ENCODE peak calls at places on chromosome 11, in eight cellular contexts. One of them, this sample, is unnamed.

GRCh38 chr11:112455791-112456190 is 195.1 kb upstream of the PLET1 start:
- DNase-seq in suprapubic skin: no peak
- DNase-seq in transverse colon: no peak
- DNase-seq in right lobe of liver: no peak
- DNase-seq in breast epithelium: no peak
- DNase-seq in A549: no peak
- DNase-seq in stomach: no peak
- DNase-seq in heart left ventricle: no peak
- DNase-seq in this sample: no peak

GRCh38 chr11:26331911-26332571 is at the start of gene ANO3:
- DNase-seq in breast epithelium: no peak
- DNase-seq in stomach: peak; percentile 57
- DNase-seq in right lobe of liver: peak; percentile 63
- DNase-seq in A549: peak; percentile 74
- DNase-seq in heart left ventricle: peak; percentile 25
- DNase-seq in suprapubic skin: no peak
- DNase-seq in transverse colon: peak; percentile 24
- DNase-seq in this sample: peak; percentile 60

GRCh38 chr11:123653997-123654565 is 343 bp downstream of the SCN3B start:
- DNase-seq in transverse colon: peak; percentile 25
- DNase-seq in right lobe of liver: peak; percentile 31
- DNase-seq in breast epithelium: peak; percentile 24
- DNase-seq in heart left ventricle: peak; percentile 59
- DNase-seq in A549: peak; percentile 22
- DNase-seq in stomach: peak; percentile 32
- DNase-seq in suprapubic skin: no peak
- DNase-seq in this sample: peak; percentile 52

GRCh38 chr11:10561947-10562346 is 6.5 kb downstream of the LYVE1 start:
- DNase-seq in right lobe of liver: no peak
- DNase-seq in stomach: no peak
- DNase-seq in heart left ventricle: no peak
- DNase-seq in breast epithelium: no peak
- DNase-seq in suprapubic skin: no peak
- DNase-seq in transverse colon: no peak
- DNase-seq in A549: no peak
- DNase-seq in this sample: no peak

GRCh38 chr11:66002648-66003225 is 434 bp downstream of the BANF1 start:
- DNase-seq in heart left ventricle: no peak
- DNase-seq in stomach: peak; percentile 70
- DNase-seq in breast epithelium: peak; percentile 57
- DNase-seq in transverse colon: peak; percentile 68
- DNase-seq in suprapubic skin: no peak
- DNase-seq in A549: peak; percentile 52
- DNase-seq in right lobe of liver: peak; percentile 75
- DNase-seq in this sample: peak; percentile 81

GRCh38 chr11:45053736-45054446 is 92.5 kb upstream of the PRDM11 start:
- DNase-seq in right lobe of liver: no peak
- DNase-seq in stomach: no peak
- DNase-seq in transverse colon: no peak
- DNase-seq in heart left ventricle: no peak
- DNase-seq in A549: no peak
- DNase-seq in suprapubic skin: no peak
- DNase-seq in breast epithelium: no peak
- DNase-seq in this sample: no peak

GRCh38 chr11:94185387-94186084 is 56.9 kb downstream of the PANX1 start:
- DNase-seq in right lobe of liver: no peak
- DNase-seq in breast epithelium: no peak
- DNase-seq in stomach: no peak
- DNase-seq in heart left ventricle: no peak
- DNase-seq in A549: no peak
- DNase-seq in transverse colon: no peak
- DNase-seq in suprapubic skin: no peak
- DNase-seq in this sample: no peak

GRCh38 chr11:66768818-66769217 is 39.8 kb upstream of the SPTBN2 start:
- DNase-seq in transverse colon: no peak
- DNase-seq in breast epithelium: no peak
- DNase-seq in stomach: no peak
- DNase-seq in suprapubic skin: no peak
- DNase-seq in right lobe of liver: no peak
- DNase-seq in heart left ventricle: no peak
- DNase-seq in A549: no peak
- DNase-seq in this sample: no peak

GRCh38 chr11:113994077-113994954 is 19.4 kb downstream of the HTR3A start:
- DNase-seq in transverse colon: no peak
- DNase-seq in breast epithelium: no peak
- DNase-seq in suprapubic skin: no peak
- DNase-seq in right lobe of liver: no peak
- DNase-seq in heart left ventricle: no peak
- DNase-seq in A549: no peak
- DNase-seq in stomach: peak; percentile 36
- DNase-seq in this sample: peak; percentile 27

GRCh38 chr11:116366980-116367640 is 405.7 kb downstream of the BUD13 start:
- DNase-seq in stomach: no peak
- DNase-seq in suprapubic skin: no peak
- DNase-seq in A549: peak; percentile 6
- DNase-seq in right lobe of liver: no peak
- DNase-seq in breast epithelium: no peak
- DNase-seq in transverse colon: no peak
- DNase-seq in heart left ventricle: no peak
- DNase-seq in this sample: no peak

GRCh38 chr11:123073343-123074057 is 11.6 kb upstream of the HSPA8 start:
- DNase-seq in stomach: no peak
- DNase-seq in breast epithelium: no peak
- DNase-seq in suprapubic skin: no peak
- DNase-seq in heart left ventricle: no peak
- DNase-seq in right lobe of liver: no peak
- DNase-seq in transverse colon: no peak
- DNase-seq in A549: no peak
- DNase-seq in this sample: no peak

GRCh38 chr11:2393111-2393868 is 7.3 kb upstream of the TSSC4 start:
- DNase-seq in A549: no peak
- DNase-seq in heart left ventricle: no peak
- DNase-seq in suprapubic skin: no peak
- DNase-seq in breast epithelium: no peak
- DNase-seq in transverse colon: no peak
- DNase-seq in right lobe of liver: no peak
- DNase-seq in stomach: no peak
- DNase-seq in this sample: no peak

GRCh38 chr11:116925050-116925449 is 87.6 kb upstream of the APOA1 start:
- DNase-seq in suprapubic skin: no peak
- DNase-seq in heart left ventricle: no peak
- DNase-seq in stomach: no peak
- DNase-seq in A549: no peak
- DNase-seq in breast epithelium: no peak
- DNase-seq in transverse colon: peak; percentile 45
- DNase-seq in right lobe of liver: no peak
- DNase-seq in this sample: no peak

GRCh38 chr11:34978236-34979191 is 62.1 kb downstream of the PDHX start:
- DNase-seq in stomach: no peak
- DNase-seq in breast epithelium: no peak
- DNase-seq in heart left ventricle: no peak
- DNase-seq in A549: no peak
- DNase-seq in right lobe of liver: no peak
- DNase-seq in suprapubic skin: no peak
- DNase-seq in transverse colon: no peak
- DNase-seq in this sample: no peak

GRCh38 chr11:106990322-106990721 is 28.0 kb downstream of the GUCY1A2 start:
- DNase-seq in suprapubic skin: no peak
- DNase-seq in heart left ventricle: peak; percentile 53
- DNase-seq in right lobe of liver: no peak
- DNase-seq in transverse colon: no peak
- DNase-seq in A549: no peak
- DNase-seq in stomach: no peak
- DNase-seq in breast epithelium: no peak
- DNase-seq in this sample: no peak

GRCh38 chr11:119935341-119935925 is 202.5 kb downstream of the TRIM29 start:
- DNase-seq in heart left ventricle: no peak
- DNase-seq in stomach: no peak
- DNase-seq in right lobe of liver: no peak
- DNase-seq in suprapubic skin: no peak
- DNase-seq in A549: no peak
- DNase-seq in breast epithelium: no peak
- DNase-seq in transverse colon: no peak
- DNase-seq in this sample: no peak

GRCh38 chr11:114316980-114317675 is 20.9 kb downstream of the NNMT start:
- DNase-seq in breast epithelium: no peak
- DNase-seq in transverse colon: no peak
- DNase-seq in suprapubic skin: no peak
- DNase-seq in right lobe of liver: no peak
- DNase-seq in A549: no peak
- DNase-seq in heart left ventricle: no peak
- DNase-seq in stomach: no peak
- DNase-seq in this sample: no peak

GRCh38 chr11:27722117-27722844 is 22.0 kb upstream of the BDNF start:
- DNase-seq in A549: no peak
- DNase-seq in stomach: no peak
- DNase-seq in suprapubic skin: no peak
- DNase-seq in right lobe of liver: no peak
- DNase-seq in transverse colon: peak; percentile 7
- DNase-seq in heart left ventricle: no peak
- DNase-seq in breast epithelium: no peak
- DNase-seq in this sample: no peak

GRCh38 chr11:46666982-46667590 is 33.3 kb downstream of the ARHGAP1 start:
- DNase-seq in breast epithelium: no peak
- DNase-seq in transverse colon: no peak
- DNase-seq in suprapubic skin: peak; percentile 38
- DNase-seq in A549: no peak
- DNase-seq in heart left ventricle: no peak
- DNase-seq in stomach: no peak
- DNase-seq in right lobe of liver: no peak
- DNase-seq in this sample: no peak

GRCh38 chr11:65844231-65844872 is 10.6 kb downstream of the SNX32 start:
- DNase-seq in right lobe of liver: no peak
- DNase-seq in A549: no peak
- DNase-seq in breast epithelium: no peak
- DNase-seq in stomach: no peak
- DNase-seq in heart left ventricle: no peak
- DNase-seq in transverse colon: peak; percentile 61
- DNase-seq in suprapubic skin: no peak
- DNase-seq in this sample: no peak

GRCh38 chr11:64935634-64936081 is at the start of gene GPHA2:
- DNase-seq in heart left ventricle: no peak
- DNase-seq in suprapubic skin: no peak
- DNase-seq in A549: no peak
- DNase-seq in transverse colon: no peak
- DNase-seq in breast epithelium: no peak
- DNase-seq in stomach: peak; percentile 50
- DNase-seq in right lobe of liver: no peak
- DNase-seq in this sample: no peak

GRCh38 chr11:72240461-72241289 is 3.3 kb downstream of the PHOX2A start:
- DNase-seq in right lobe of liver: no peak
- DNase-seq in breast epithelium: no peak
- DNase-seq in suprapubic skin: no peak
- DNase-seq in A549: no peak
- DNase-seq in transverse colon: no peak
- DNase-seq in stomach: no peak
- DNase-seq in heart left ventricle: no peak
- DNase-seq in this sample: no peak
- TF ChIP-seq POLR2A in right lobe of liver: no peak
- TF ChIP-seq POLR2A in breast epithelium: no peak
- TF ChIP-seq POLR2A in suprapubic skin: no peak
- TF ChIP-seq POLR2A in A549: no peak
- TF ChIP-seq POLR2A in transverse colon: no peak
- TF ChIP-seq POLR2A in stomach: no peak
- TF ChIP-seq POLR2A in heart left ventricle: no peak
- TF ChIP-seq POLR2A in this sample: no peak

GRCh38 chr11:69450857-69451220 is 30.6 kb upstream of the LINC01488 start:
- DNase-seq in A549: no peak
- DNase-seq in suprapubic skin: no peak
- DNase-seq in heart left ventricle: no peak
- DNase-seq in transverse colon: no peak
- DNase-seq in breast epithelium: no peak
- DNase-seq in right lobe of liver: peak; percentile 5
- DNase-seq in stomach: no peak
- DNase-seq in this sample: no peak

GRCh38 chr11:69447786-69448185 is 33.7 kb upstream of the LINC01488 start:
- DNase-seq in breast epithelium: no peak
- DNase-seq in suprapubic skin: no peak
- DNase-seq in transverse colon: no peak
- DNase-seq in right lobe of liver: peak; percentile 3
- DNase-seq in A549: no peak
- DNase-seq in heart left ventricle: no peak
- DNase-seq in stomach: peak; percentile 53
- DNase-seq in this sample: no peak

GRCh38 chr11:69448471-69449284 is 32.8 kb upstream of the LINC01488 start:
- DNase-seq in suprapubic skin: no peak
- DNase-seq in transverse colon: no peak
- DNase-seq in stomach: no peak
- DNase-seq in breast epithelium: no peak
- DNase-seq in A549: no peak
- DNase-seq in right lobe of liver: no peak
- DNase-seq in heart left ventricle: no peak
- DNase-seq in this sample: no peak

GRCh38 chr11:69450064-69450856 is 31.2 kb upstream of the LINC01488 start:
- DNase-seq in heart left ventricle: peak; percentile 73
- DNase-seq in transverse colon: no peak
- DNase-seq in breast epithelium: no peak
- DNase-seq in stomach: no peak
- DNase-seq in A549: no peak
- DNase-seq in right lobe of liver: peak; percentile 24
- DNase-seq in suprapubic skin: no peak
- DNase-seq in this sample: no peak

GRCh38 chr11:69449320-69450063 is 32.0 kb upstream of the LINC01488 start:
- DNase-seq in suprapubic skin: no peak
- DNase-seq in stomach: peak; percentile 69
- DNase-seq in heart left ventricle: peak; percentile 80
- DNase-seq in transverse colon: no peak
- DNase-seq in breast epithelium: no peak
- DNase-seq in right lobe of liver: peak; percentile 71
- DNase-seq in A549: no peak
- DNase-seq in this sample: peak; percentile 62
- H3K27ac ChIP-seq in suprapubic skin: peak overlapping the region; percentile 38
- H3K27ac ChIP-seq in stomach: peak overlapping the region; percentile 72
- H3K27ac ChIP-seq in heart left ventricle: peak overlapping the region; percentile 91
- H3K27ac ChIP-seq in transverse colon: peak overlapping the region; percentile 33
- H3K27ac ChIP-seq in breast epithelium: peak overlapping the region; percentile 74
- H3K27ac ChIP-seq in right lobe of liver: peak overlapping the region; percentile 39
- H3K27ac ChIP-seq in A549: no peak overlapping the region
- H3K27ac ChIP-seq in this sample: no peak overlapping the region

GRCh38 chr11:59545179-59546020 is 34.1 kb downstream of the OR4D9 start:
- DNase-seq in A549: peak; percentile 94
- DNase-seq in breast epithelium: no peak
- DNase-seq in suprapubic skin: no peak
- DNase-seq in heart left ventricle: no peak
- DNase-seq in transverse colon: no peak
- DNase-seq in right lobe of liver: no peak
- DNase-seq in stomach: no peak
- DNase-seq in this sample: no peak
- TF ChIP-seq POLR2A in A549: no peak
- TF ChIP-seq POLR2A in breast epithelium: no peak
- TF ChIP-seq POLR2A in suprapubic skin: no peak
- TF ChIP-seq POLR2A in heart left ventricle: no peak
- TF ChIP-seq POLR2A in transverse colon: no peak
- TF ChIP-seq POLR2A in right lobe of liver: no peak
- TF ChIP-seq POLR2A in stomach: no peak
- TF ChIP-seq POLR2A in this sample: no peak

DNA sequence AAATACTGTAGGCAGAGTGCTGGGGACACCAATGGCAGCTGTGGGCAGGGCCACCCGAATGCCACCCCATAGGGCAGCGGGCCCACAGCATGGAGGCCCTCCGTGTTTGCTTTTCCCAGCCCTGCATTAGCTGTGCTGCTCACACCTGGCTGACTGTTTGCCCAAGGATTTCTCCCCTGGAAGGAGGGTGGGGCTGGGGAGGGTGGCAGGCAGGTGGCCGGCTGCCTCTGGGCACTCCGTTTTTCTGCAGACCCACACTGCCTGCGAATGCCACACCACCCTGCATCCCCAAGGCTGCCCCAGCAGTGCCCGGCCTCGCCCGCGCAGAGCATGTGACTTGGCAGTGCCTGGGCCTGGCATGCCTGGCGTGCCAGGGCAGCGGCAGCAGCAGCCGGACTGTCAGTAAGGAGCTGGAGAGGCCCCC is 19.6 kb downstream of the DAGLA start:
- DNase-seq in breast epithelium: peak; percentile 75
- DNase-seq in stomach: peak; percentile 85
- DNase-seq in A549: no peak
- DNase-seq in suprapubic skin: no peak
- DNase-seq in right lobe of liver: no peak
- DNase-seq in heart left ventricle: peak; percentile 63
- DNase-seq in transverse colon: peak; percentile 72
- DNase-seq in this sample: peak; percentile 69
- H3K27ac ChIP-seq in breast epithelium: peak overlapping the region; percentile 79
- H3K27ac ChIP-seq in stomach: peak overlapping the region; percentile 87
- H3K27ac ChIP-seq in A549: peak overlapping the region; percentile 75
- H3K27ac ChIP-seq in suprapubic skin: no peak overlapping the region
- H3K27ac ChIP-seq in right lobe of liver: no peak overlapping the region
- H3K27ac ChIP-seq in heart left ventricle: peak overlapping the region; percentile 76
- H3K27ac ChIP-seq in transverse colon: peak overlapping the region; percentile 80
- H3K27ac ChIP-seq in this sample: peak overlapping the region; percentile 64

This sample was measured in adrenal gland.